ENCODE peak calls at places on chromosomes 1 and 21, in six cellular contexts. X, B, C, I, D and N are unnamed samples.
A peak's percentile ranks its signal among the peaks of the same experiment; 100 is the strongest.

GRCh38 chr21:39612233-39613028 is at the start of gene B3GALT5:
- DNase-seq in X (no peak), B (no peak), C (no peak), I (no peak), D (peak; percentile 55), N (no peak)

GRCh38 chr1:54567961-54568360 is 19.9 kb downstream of the ACOT11 start:
- DNase-seq in X (no peak), B (no peak), C (no peak), I (no peak), D (no peak), N (no peak)

GRCh38 chr1:153368477-153368876 is 6.9 kb downstream of the S100A12 start:
- DNase-seq in X (no peak), B (no peak), C (no peak), I (no peak), D (no peak), N (no peak)

GRCh38 chr1:245326396-245326795 is 171.6 kb downstream of the KIF26B start:
- DNase-seq in X (no peak), B (no peak), C (no peak), I (no peak), D (no peak), N (no peak)

GRCh38 chr1:229980009-229980408 is 87.0 kb upstream of the GALNT2 start:
- DNase-seq in X (no peak), B (no peak), C (no peak), I (no peak), D (no peak), N (no peak)

GRCh38 chr1:22611530-22611947 is 24.9 kb upstream of the C1QA start:
- DNase-seq in X (no peak), B (peak; percentile 4), C (no peak), I (peak; percentile 21), D (peak; percentile 58), N (no peak)

GRCh38 chr1:68045511-68046180 is 4.8 kb downstream of the DIRAS3 start:
- DNase-seq in X (no peak), B (no peak), C (no peak), I (no peak), D (no peak), N (no peak)

GRCh38 chr1:74689800-74690696 is 16.5 kb upstream of the ERICH3 start:
- DNase-seq in X (no peak), B (peak; percentile 24), C (peak; percentile 22), I (peak; percentile 24), D (peak; percentile 57), N (no peak)

GRCh38 chr1:179817056-179817455 is 60.5 kb downstream of the TOR1AIP2 start:
- DNase-seq in X (no peak), B (no peak), C (no peak), I (no peak), D (no peak), N (no peak)

GRCh38 chr1:50126962-50127715 is 18.4 kb downstream of the ELAVL4 start:
- DNase-seq in X (no peak), B (no peak), C (no peak), I (no peak), D (no peak), N (no peak)

GRCh38 chr21:43211085-43212071 is 42.6 kb downstream of the CRYAA start:
- DNase-seq in X (no peak), B (no peak), C (no peak), I (peak; percentile 11), D (peak; percentile 80), N (peak; percentile 82)

GRCh38 chr1:165345502-165345901 is 11.0 kb downstream of the LMX1A start:
- DNase-seq in X (no peak), B (no peak), C (no peak), I (no peak), D (no peak), N (no peak)

GRCh38 chr1:1354271-1355247 is 3.8 kb downstream of the MXRA8 start:
- DNase-seq in X (no peak), B (no peak), C (no peak), I (no peak), D (no peak), N (no peak)

GRCh38 chr21:8990326-8991087 is 1530.9 kb upstream of the TPTE start:
- DNase-seq in X (no peak), B (no peak), C (no peak), I (no peak), D (no peak), N (no peak)

GRCh38 chr1:42178249-42178648 is 13.7 kb upstream of the GUCA2A start:
- DNase-seq in X (no peak), B (no peak), C (no peak), I (no peak), D (no peak), N (no peak)

GRCh38 chr1:63795455-63795854 is 21.6 kb downstream of the ROR1 start:
- DNase-seq in X (no peak), B (no peak), C (no peak), I (no peak), D (no peak), N (no peak)

GRCh38 chr1:182561432-182561831 is 27.6 kb downstream of the RNASEL start:
- DNase-seq in X (no peak), B (no peak), C (no peak), I (no peak), D (no peak), N (no peak)

GRCh38 chr1:197469620-197470210 is 201.7 kb downstream of the CRB1 start:
- DNase-seq in X (no peak), B (no peak), C (no peak), I (no peak), D (no peak), N (no peak)

GRCh38 chr1:168266644-168267186 is 14.0 kb upstream of the TBX19 start:
- DNase-seq in X (no peak), B (no peak), C (no peak), I (no peak), D (no peak), N (no peak)

GRCh38 chr1:220124542-220124941 is 30.6 kb downstream of the IARS2 start:
- DNase-seq in X (no peak), B (peak; percentile 54), C (no peak), I (no peak), D (no peak), N (no peak)

GRCh38 chr1:86423473-86423872 is 498 bp upstream of the CLCA2 start:
- DNase-seq in X (no peak), B (no peak), C (no peak), I (no peak), D (no peak), N (no peak)

GRCh38 chr1:228088586-228089498 is 6.3 kb downstream of the ARF1 start:
- DNase-seq in X (no peak), B (no peak), C (peak; percentile 19), I (peak; percentile 12), D (peak; percentile 10), N (no peak)

GRCh38 chr1:27314169-27314568 is 7.8 kb upstream of the TMEM222 start:
- DNase-seq in X (no peak), B (no peak), C (no peak), I (no peak), D (no peak), N (no peak)

GRCh38 chr1:147142886-147143285 is 29.4 kb downstream of the PRKAB2 start:
- DNase-seq in X (no peak), B (no peak), C (no peak), I (no peak), D (no peak), N (no peak)

GRCh38 chr1:186904361-186904760 is 75.6 kb downstream of the PLA2G4A start:
- DNase-seq in X (no peak), B (no peak), C (no peak), I (no peak), D (no peak), N (no peak)

GRCh38 chr1:205360891-205361290 is 4.2 kb upstream of the KLHDC8A start:
- DNase-seq in X (no peak), B (no peak), C (no peak), I (no peak), D (no peak), N (no peak)

GRCh38 chr1:21212126-21212525 is 35.4 kb upstream of the EIF4G3 start:
- DNase-seq in X (no peak), B (no peak), C (no peak), I (no peak), D (no peak), N (no peak)

GRCh38 chr21:45514311-45515021 is 27.8 kb downstream of the SLC19A1 start:
- DNase-seq in X (no peak), B (no peak), C (no peak), I (no peak), D (no peak), N (no peak)

GRCh38 chr1:204045430-204045829 is 27.5 kb upstream of the SOX13 start:
- DNase-seq in X (no peak), B (no peak), C (no peak), I (no peak), D (peak; percentile 7), N (no peak)

GRCh38 chr1:11963622-11964021 is 16.6 kb upstream of the MFN2 start:
- DNase-seq in X (no peak), B (no peak), C (no peak), I (no peak), D (no peak), N (no peak)

GRCh38 chr1:155080250-155081228 is 1.9 kb downstream of the EFNA3 start:
- DNase-seq in X (no peak), B (no peak), C (no peak), I (no peak), D (peak; percentile 53), N (no peak)

GRCh38 chr1:60262701-60263100 is 189.1 kb upstream of the C1orf87 start:
- DNase-seq in X (no peak), B (no peak), C (no peak), I (no peak), D (no peak), N (no peak)

GRCh38 chr1:210025870-210026269 is 87.9 kb downstream of the SYT14 start:
- DNase-seq in X (no peak), B (no peak), C (no peak), I (no peak), D (no peak), N (no peak)
- TF ChIP-seq CTCF in X (no peak), B (peak; percentile 13), C (no peak), I (no peak), D (no peak), N (peak; percentile 28)

GRCh38 chr1:2455757-2456156 is 20.3 kb upstream of the PLCH2 start:
- DNase-seq in X (no peak), B (no peak), C (no peak), I (no peak), D (no peak), N (no peak)
- TF ChIP-seq CTCF in X (no peak), B (no peak), C (no peak), I (no peak), D (no peak), N (no peak)

DNA sequence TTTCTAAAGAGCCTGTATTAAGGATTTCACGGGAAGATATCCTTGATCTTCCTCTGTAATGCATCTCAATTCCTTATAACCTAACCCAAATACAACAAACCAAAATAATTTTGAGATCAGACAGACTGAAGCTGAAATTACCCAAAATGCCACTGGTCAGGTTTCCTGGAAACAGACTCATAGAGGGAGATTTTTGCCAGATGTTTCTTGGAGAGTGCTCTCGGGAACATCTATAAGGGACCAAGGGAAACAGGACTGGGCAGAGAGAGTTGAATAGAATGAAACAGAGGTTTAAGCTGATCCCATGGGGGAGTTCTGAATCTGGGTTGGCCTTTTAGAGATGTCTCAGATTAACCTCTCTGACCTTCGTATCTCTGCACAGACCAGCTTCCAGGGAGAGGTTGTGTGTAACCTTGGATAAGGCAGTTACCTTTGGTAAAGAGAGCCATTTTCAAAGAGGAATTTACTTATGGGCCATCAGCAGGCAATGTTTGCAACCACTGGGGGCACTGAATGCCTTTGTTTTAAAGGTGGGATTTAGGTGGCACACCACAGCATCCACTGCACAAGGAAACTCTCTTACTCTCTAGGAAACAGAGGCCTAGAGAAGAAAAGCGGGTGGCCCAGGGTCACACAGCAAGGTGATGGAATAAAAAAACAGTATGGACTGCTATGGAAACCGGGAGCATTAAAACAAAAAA is 130.8 kb upstream of the SGIP1 start:
- DNase-seq in X (no peak), B (no peak), C (no peak), I (no peak), D (no peak), N (no peak)
- TF ChIP-seq CTCF in X (no peak), B (no peak), C (no peak), I (no peak), D (no peak), N (no peak)

GRCh38 chr1:48572632-48573258 is 100.7 kb upstream of the SPATA6 start:
- DNase-seq in X (peak; percentile 61), B (peak; percentile 2), C (peak; percentile 22), I (peak; percentile 17), D (peak; percentile 56), N (no peak)
- TF ChIP-seq CTCF in X (peak; percentile 78), B (peak; percentile 65), C (peak; percentile 38), I (peak; percentile 30), D (peak; percentile 43), N (peak; percentile 44)